ENCODE peak calls at places on chromosomes 4 and X, in six cellular contexts. X, D, B, I, C and L are unnamed samples.
A peak's percentile ranks its signal among the peaks of the same experiment; 100 is the strongest.

GRCh38 chr4:56130609-56131150 is 181.9 kb downstream of the CEP135 start:
- DNase-seq in D (no peak), B (no peak), C (no peak), X (peak; percentile 23), I (no peak), L (no peak)

GRCh38 chr4:149765630-149766029 is 50.0 kb downstream of the IQCM start:
- DNase-seq in X (peak; percentile 85), C (no peak), D (no peak), I (peak; percentile 68), B (no peak), L (no peak)

GRCh38 chr4:74499986-74500781 is 55.2 kb downstream of the AREG start:
- DNase-seq in C (no peak), X (peak; percentile 83), B (no peak), D (no peak), I (peak; percentile 50), L (no peak)

GRCh38 chrX:150347471-150347870 is 15.6 kb upstream of the MAMLD1 start:
- DNase-seq in I (no peak), D (no peak), C (no peak), B (no peak), X (no peak), L (no peak)

GRCh38 chr4:38366997-38367396 is 297.0 kb upstream of the KLF3 start:
- DNase-seq in X (no peak), B (no peak), D (no peak), C (no peak), I (no peak), L (no peak)

GRCh38 chr4:48141048-48141447 is 7.0 kb upstream of the TXK start:
- DNase-seq in D (peak; percentile 64), B (no peak), I (peak; percentile 68), C (no peak), X (peak; percentile 64), L (no peak)

GRCh38 chrX:154384284-154384892 is 5.3 kb downstream of the EMD start:
- DNase-seq in C (no peak), X (peak; percentile 45), D (no peak), B (no peak), I (peak; percentile 40), L (no peak)

GRCh38 chr4:143700060-143700419 is 435 bp downstream of the FREM3 start:
- DNase-seq in X (peak; percentile 75), D (no peak), B (peak; percentile 41), C (no peak), I (no peak), L (peak; percentile 72)

GRCh38 chr4:95549246-95550138 is 719 bp upstream of the UNC5C start:
- DNase-seq in I (no peak), D (peak; percentile 47), C (no peak), B (peak; percentile 74), X (peak; percentile 19), L (peak; percentile 84)

GRCh38 chr4:87819281-87819919 is 13.4 kb upstream of the MEPE start:
- DNase-seq in B (no peak), C (no peak), X (peak; percentile 79), D (no peak), I (peak; percentile 91), L (no peak)

GRCh38 chr4:138522366-138522765 is 280.2 kb upstream of the SLC7A11 start:
- DNase-seq in C (no peak), D (no peak), X (peak; percentile 56), B (no peak), I (peak; percentile 42), L (no peak)

GRCh38 chrX:155086202-155086840 is 15.0 kb downstream of the BRCC3 start:
- DNase-seq in B (peak; percentile 31), D (peak; percentile 37), I (peak; percentile 47), X (peak; percentile 33), C (peak; percentile 22), L (no peak)

GRCh38 chrX:45788941-45789348 is 588.3 kb upstream of the DIPK2B start:
- DNase-seq in B (peak; percentile 66), C (no peak), I (no peak), X (peak; percentile 62), D (no peak), L (peak; percentile 62)

GRCh38 chr4:15956179-15956850 is 6.7 kb downstream of the FGFBP2 start:
- DNase-seq in X (peak; percentile 70), I (peak; percentile 74), D (peak; percentile 62), C (peak; percentile 77), B (peak; percentile 82), L (no peak)